ENCODE peak calls at places on chromosomes 3 and 15, in six cellular contexts. One of them, this sample, is unnamed.

GRCh38 chr3:150370129-150370602 is 37.9 kb upstream of the TSC22D2 start:
- DNase-seq in AG09319: peak; percentile 83
- DNase-seq in T-helper 17 cell: no peak
- DNase-seq in neural crest cell: peak; percentile 14
- DNase-seq in cortex of kidney: no peak
- DNase-seq in mammary epithelial cell: peak; percentile 96
- DNase-seq in this sample: no peak

GRCh38 chr3:127779747-127780146 is 42.6 kb downstream of the MGLL start:
- DNase-seq in AG09319: no peak
- DNase-seq in T-helper 17 cell: no peak
- DNase-seq in neural crest cell: no peak
- DNase-seq in cortex of kidney: no peak
- DNase-seq in mammary epithelial cell: peak; percentile 66
- DNase-seq in this sample: no peak

GRCh38 chr15:95470997-95471692 is 859.4 kb upstream of the NR2F2 start:
- DNase-seq in AG09319: no peak
- DNase-seq in T-helper 17 cell: no peak
- DNase-seq in neural crest cell: no peak
- DNase-seq in cortex of kidney: no peak
- DNase-seq in mammary epithelial cell: no peak
- DNase-seq in this sample: no peak

GRCh38 chr15:42156266-42156922 is at the start of gene PLA2G4F:
- DNase-seq in AG09319: no peak
- DNase-seq in T-helper 17 cell: no peak
- DNase-seq in neural crest cell: no peak
- DNase-seq in cortex of kidney: no peak
- DNase-seq in mammary epithelial cell: peak; percentile 32
- DNase-seq in this sample: no peak

GRCh38 chr3:49500408-49501257 is 30.6 kb downstream of the DAG1 start:
- DNase-seq in AG09319: peak; percentile 94
- DNase-seq in T-helper 17 cell: no peak
- DNase-seq in neural crest cell: no peak
- DNase-seq in cortex of kidney: no peak
- DNase-seq in mammary epithelial cell: peak; percentile 95
- DNase-seq in this sample: no peak

GRCh38 chr15:74615313-74616019 is at the start of gene CLK3:
- DNase-seq in AG09319: peak; percentile 76
- DNase-seq in T-helper 17 cell: peak; percentile 91
- DNase-seq in neural crest cell: peak; percentile 96
- DNase-seq in cortex of kidney: peak; percentile 42
- DNase-seq in mammary epithelial cell: peak; percentile 95
- DNase-seq in this sample: peak; percentile 73

GRCh38 chr3:120160050-120160449 is 65.8 kb upstream of the GSK3B start:
- DNase-seq in AG09319: peak; percentile 99
- DNase-seq in T-helper 17 cell: no peak
- DNase-seq in neural crest cell: no peak
- DNase-seq in cortex of kidney: no peak
- DNase-seq in mammary epithelial cell: peak; percentile 99
- DNase-seq in this sample: peak; percentile 4

GRCh38 chr3:3641877-3642276 is 157.4 kb upstream of the LRRN1 start:
- DNase-seq in AG09319: no peak
- DNase-seq in T-helper 17 cell: no peak
- DNase-seq in neural crest cell: no peak
- DNase-seq in cortex of kidney: no peak
- DNase-seq in mammary epithelial cell: no peak
- DNase-seq in this sample: no peak

GRCh38 chr15:72770673-72771328 is 12.8 kb downstream of the ADPGK start:
- DNase-seq in AG09319: no peak
- DNase-seq in T-helper 17 cell: no peak
- DNase-seq in neural crest cell: no peak
- DNase-seq in cortex of kidney: no peak
- DNase-seq in mammary epithelial cell: no peak
- DNase-seq in this sample: no peak

GRCh38 chr15:35179739-35180138 is 94.6 kb upstream of the NANOGP8 start:
- DNase-seq in AG09319: no peak
- DNase-seq in T-helper 17 cell: no peak
- DNase-seq in neural crest cell: no peak
- DNase-seq in cortex of kidney: no peak
- DNase-seq in mammary epithelial cell: no peak
- DNase-seq in this sample: no peak

GRCh38 chr15:57647071-57647790 is 55.5 kb downstream of the MYZAP start:
- DNase-seq in AG09319: no peak
- DNase-seq in T-helper 17 cell: no peak
- DNase-seq in neural crest cell: no peak
- DNase-seq in cortex of kidney: no peak
- DNase-seq in mammary epithelial cell: no peak
- DNase-seq in this sample: no peak

GRCh38 chr3:124814620-124815421 is 72.3 kb downstream of the ITGB5 start:
- DNase-seq in AG09319: no peak
- DNase-seq in T-helper 17 cell: no peak
- DNase-seq in neural crest cell: no peak
- DNase-seq in cortex of kidney: no peak
- DNase-seq in mammary epithelial cell: peak; percentile 37
- DNase-seq in this sample: no peak

GRCh38 chr3:12115846-12116245 is 42.9 kb downstream of the TIMP4 start:
- DNase-seq in AG09319: no peak
- DNase-seq in T-helper 17 cell: no peak
- DNase-seq in neural crest cell: no peak
- DNase-seq in cortex of kidney: no peak
- DNase-seq in mammary epithelial cell: no peak
- DNase-seq in this sample: no peak

GRCh38 chr3:134423153-134423552 is 48.9 kb upstream of the AMOTL2 start:
- DNase-seq in AG09319: peak; percentile 39
- DNase-seq in T-helper 17 cell: no peak
- DNase-seq in neural crest cell: no peak
- DNase-seq in cortex of kidney: no peak
- DNase-seq in mammary epithelial cell: no peak
- DNase-seq in this sample: no peak

GRCh38 chr3:174049443-174049842 is 651.9 kb downstream of the NLGN1 start:
- DNase-seq in AG09319: no peak
- DNase-seq in T-helper 17 cell: no peak
- DNase-seq in neural crest cell: no peak
- DNase-seq in cortex of kidney: no peak
- DNase-seq in mammary epithelial cell: no peak
- DNase-seq in this sample: no peak

GRCh38 chr15:101042320-101042719 is 123.2 kb downstream of the LRRK1 start:
- DNase-seq in AG09319: no peak
- DNase-seq in T-helper 17 cell: no peak
- DNase-seq in neural crest cell: no peak
- DNase-seq in cortex of kidney: no peak
- DNase-seq in mammary epithelial cell: no peak
- DNase-seq in this sample: no peak

GRCh38 chr3:11582123-11582968 is 61.4 kb downstream of the VGLL4 start:
- DNase-seq in AG09319: peak; percentile 89
- DNase-seq in T-helper 17 cell: no peak
- DNase-seq in neural crest cell: no peak
- DNase-seq in cortex of kidney: no peak
- DNase-seq in mammary epithelial cell: peak; percentile 63
- DNase-seq in this sample: no peak

GRCh38 chr3:56952051-56952450 is 108.4 kb upstream of the SPATA12 start:
- DNase-seq in AG09319: no peak
- DNase-seq in T-helper 17 cell: no peak
- DNase-seq in neural crest cell: no peak
- DNase-seq in cortex of kidney: no peak
- DNase-seq in mammary epithelial cell: no peak
- DNase-seq in this sample: no peak

GRCh38 chr3:112685435-112685834 is 44.5 kb upstream of the CCDC80 start:
- DNase-seq in AG09319: peak; percentile 81
- DNase-seq in T-helper 17 cell: no peak
- DNase-seq in neural crest cell: no peak
- DNase-seq in cortex of kidney: no peak
- DNase-seq in mammary epithelial cell: no peak
- DNase-seq in this sample: no peak

GRCh38 chr3:101038880-101039279 is 45.7 kb upstream of the ABI3BP start:
- DNase-seq in AG09319: no peak
- DNase-seq in T-helper 17 cell: no peak
- DNase-seq in neural crest cell: no peak
- DNase-seq in cortex of kidney: no peak
- DNase-seq in mammary epithelial cell: no peak
- DNase-seq in this sample: no peak

GRCh38 chr3:66825421-66825820 is 172.7 kb upstream of the KBTBD8 start:
- DNase-seq in AG09319: no peak
- DNase-seq in T-helper 17 cell: no peak
- DNase-seq in neural crest cell: no peak
- DNase-seq in cortex of kidney: no peak
- DNase-seq in mammary epithelial cell: no peak
- DNase-seq in this sample: no peak

GRCh38 chr3:73036694-73037368 is 24.6 kb upstream of the EBLN2 start:
- DNase-seq in AG09319: no peak
- DNase-seq in T-helper 17 cell: no peak
- DNase-seq in neural crest cell: no peak
- DNase-seq in cortex of kidney: no peak
- DNase-seq in mammary epithelial cell: peak; percentile 36
- DNase-seq in this sample: no peak

GRCh38 chr3:187966636-187967035 is 187.3 kb upstream of the LPP start:
- DNase-seq in AG09319: no peak
- DNase-seq in T-helper 17 cell: no peak
- DNase-seq in neural crest cell: no peak
- DNase-seq in cortex of kidney: no peak
- DNase-seq in mammary epithelial cell: no peak
- DNase-seq in this sample: no peak

GRCh38 chr15:50108446-50108845 is 10.6 kb downstream of the ATP8B4 start:
- DNase-seq in AG09319: no peak
- DNase-seq in T-helper 17 cell: no peak
- DNase-seq in neural crest cell: no peak
- DNase-seq in cortex of kidney: no peak
- DNase-seq in mammary epithelial cell: no peak
- DNase-seq in this sample: no peak

This sample was measured in esophagus squamous epithelium.